ENCODE peak calls at places on chromosome 14, in eight cellular contexts. B, S, L, O, J, H, C and U are unnamed samples.

GRCh38 chr14:53233399-53233798 is 80.3 kb upstream of the DDHD1 start:
- DNase-seq in B (no peak), S (no peak), L (no peak), O (no peak), J (no peak), H (no peak), C (no peak), U (no peak)

GRCh38 chr14:53663709-53664108 is 292.9 kb downstream of the BMP4 start:
- DNase-seq in B (no peak), S (no peak), L (peak; percentile 43), O (no peak), J (peak; percentile 9), H (no peak), C (no peak), U (no peak)

GRCh38 chr14:77181603-77182437 is at the start of gene TMEM63C:
- DNase-seq in B (no peak), S (no peak), L (no peak), O (no peak), J (no peak), H (no peak), C (peak; percentile 16), U (no peak)

GRCh38 chr14:66284346-66284745 is 201.8 kb upstream of the CCDC196 start:
- DNase-seq in B (no peak), S (no peak), L (no peak), O (no peak), J (peak; percentile 19), H (no peak), C (no peak), U (no peak)

GRCh38 chr14:65263161-65263788 is 149.3 kb upstream of the FUT8 start:
- DNase-seq in B (no peak), S (no peak), L (no peak), O (no peak), J (peak; percentile 83), H (no peak), C (no peak), U (no peak)

GRCh38 chr14:43359317-43359716 is 1147.8 kb downstream of the FSCB start:
- DNase-seq in B (no peak), S (no peak), L (no peak), O (no peak), J (no peak), H (no peak), C (no peak), U (no peak)

GRCh38 chr14:74299061-74299545 is 3.6 kb downstream of the ABCD4 start:
- DNase-seq in B (no peak), S (no peak), L (peak; percentile 24), O (no peak), J (peak; percentile 58), H (no peak), C (no peak), U (peak; percentile 18)

GRCh38 chr14:74127634-74128033 is 42.9 kb downstream of the LIN52 start:
- DNase-seq in B (no peak), S (no peak), L (no peak), O (no peak), J (no peak), H (no peak), C (no peak), U (no peak)

GRCh38 chr14:54728700-54729527 is 162.0 kb downstream of the SAMD4A start:
- DNase-seq in B (no peak), S (no peak), L (peak; percentile 71), O (no peak), J (peak; percentile 47), H (no peak), C (no peak), U (no peak)

GRCh38 chr14:54725998-54726397 is 159.1 kb downstream of the SAMD4A start:
- DNase-seq in B (no peak), S (no peak), L (no peak), O (no peak), J (no peak), H (no peak), C (no peak), U (no peak)

GRCh38 chr14:54735424-54735823 is 167.2 kb downstream of the GCH1 start:
- DNase-seq in B (no peak), S (no peak), L (no peak), O (no peak), J (no peak), H (no peak), C (no peak), U (no peak)

GRCh38 chr14:54727929-54728328 is 161.0 kb downstream of the SAMD4A start:
- DNase-seq in B (no peak), S (no peak), L (peak; percentile 84), O (no peak), J (peak; percentile 61), H (no peak), C (no peak), U (no peak)

GRCh38 chr14:54730156-54730961 is 163.4 kb downstream of the SAMD4A start:
- DNase-seq in B (no peak), S (no peak), L (peak; percentile 96), O (peak; percentile 91), J (peak; percentile 98), H (no peak), C (peak; percentile 79), U (peak; percentile 31)
- H3K4me3 ChIP-seq in B (no peak overlapping the region), S (no peak overlapping the region), L (peak overlapping the region; percentile 58), O (peak overlapping the region; percentile 14), J (peak overlapping the region; percentile 44), H (peak overlapping the region; percentile 15), C (peak overlapping the region; percentile 11), U (no peak overlapping the region)

GRCh38 chr14:34711808-34712712 is 2.3 kb downstream of the CFL2 start:
- DNase-seq in B (no peak), S (no peak), L (no peak), O (no peak), J (no peak), H (no peak), C (no peak), U (no peak)
- H3K4me3 ChIP-seq in B (peak overlapping the region; percentile 85), S (no peak overlapping the region), L (peak overlapping the region; percentile 86), O (no peak overlapping the region), J (no peak overlapping the region), H (no peak overlapping the region), C (peak overlapping the region; percentile 20), U (no peak overlapping the region)

DNA sequence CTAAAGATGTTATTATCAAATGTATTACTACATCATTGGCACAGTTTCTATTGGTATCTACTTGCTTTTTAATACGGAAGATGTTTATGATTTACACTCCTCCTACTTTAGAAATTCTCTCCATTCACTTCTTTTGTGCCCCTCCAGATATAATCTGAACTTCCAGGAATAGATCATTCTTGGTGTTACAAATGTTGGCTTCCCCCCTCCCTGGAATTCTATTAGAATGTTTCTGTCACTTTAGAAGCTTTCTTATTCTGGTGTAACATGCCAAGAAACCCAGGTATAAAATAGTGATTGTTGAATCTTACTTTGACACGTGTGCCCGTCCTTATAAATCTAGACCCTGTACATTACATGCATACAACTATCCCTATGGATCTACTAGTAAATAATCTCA is 1.2 kb upstream of the WDR20 start:
- DNase-seq in B (no peak), S (no peak), L (no peak), O (no peak), J (no peak), H (no peak), C (no peak), U (no peak)
- H3K4me3 ChIP-seq in B (peak overlapping the region; percentile 99), S (peak overlapping the region; percentile 99), L (peak overlapping the region; percentile 99), O (no peak overlapping the region), J (peak overlapping the region; percentile 93), H (peak overlapping the region; percentile 95), C (peak overlapping the region; percentile 89), U (peak overlapping the region; percentile 95)

DNA sequence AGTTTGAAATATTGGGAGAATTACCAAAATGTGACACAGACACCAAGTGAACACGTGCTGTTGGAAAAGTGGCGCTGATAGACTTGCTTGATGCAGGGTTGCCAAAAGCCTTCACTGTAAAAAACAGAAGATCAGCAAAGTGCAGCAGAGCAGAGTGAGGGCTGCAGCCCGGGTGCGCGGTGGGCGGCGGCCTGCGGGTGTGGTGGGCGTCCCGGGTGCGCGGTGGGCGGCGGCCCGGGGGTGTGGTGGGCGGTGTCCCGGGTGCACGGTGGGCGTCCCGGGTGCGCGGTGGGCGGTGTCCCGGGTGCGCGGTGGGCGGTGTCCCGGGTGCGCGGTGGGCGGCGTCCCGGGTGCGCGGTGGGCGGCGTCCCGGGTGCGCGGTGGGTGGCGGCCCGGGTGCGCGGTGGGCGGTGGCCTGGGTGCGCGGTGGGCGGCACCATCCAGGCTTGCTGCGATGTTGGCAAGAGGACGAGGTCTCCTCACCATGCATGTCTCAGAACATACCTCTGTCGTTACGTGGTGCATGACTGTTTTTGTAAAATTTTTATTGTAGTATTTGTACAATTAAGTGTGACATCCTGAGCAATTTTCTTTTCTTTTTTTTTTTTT is 34.1 kb upstream of the TEX22 start:
- DNase-seq in B (no peak), S (no peak), L (peak; percentile 35), O (peak; percentile 44), J (peak; percentile 73), H (peak; percentile 15), C (no peak), U (no peak)
- H3K4me3 ChIP-seq in B (no peak overlapping the region), S (no peak overlapping the region), L (peak overlapping the region; percentile 32), O (peak overlapping the region; percentile 31), J (no peak overlapping the region), H (peak overlapping the region; percentile 38), C (no peak overlapping the region), U (peak overlapping the region; percentile 3)

GRCh38 chr14:24311837-24312615 is 724 bp downstream of the LTB4R start:
- DNase-seq in B (no peak), S (no peak), L (no peak), O (no peak), J (peak; percentile 36), H (no peak), C (no peak), U (no peak)

GRCh38 chr14:24313912-24314311 is 2.6 kb downstream of the LTB4R start:
- DNase-seq in B (no peak), S (no peak), L (no peak), O (no peak), J (no peak), H (no peak), C (no peak), U (no peak)

GRCh38 chr14:24310666-24311604 is at the start of gene LTB4R:
- DNase-seq in B (no peak), S (no peak), L (peak; percentile 58), O (no peak), J (peak; percentile 69), H (no peak), C (peak; percentile 26), U (peak; percentile 42)

GRCh38 chr14:24314377-24315193 is 3.3 kb downstream of the LTB4R start:
- DNase-seq in B (no peak), S (no peak), L (no peak), O (no peak), J (no peak), H (no peak), C (no peak), U (no peak)

DNA sequence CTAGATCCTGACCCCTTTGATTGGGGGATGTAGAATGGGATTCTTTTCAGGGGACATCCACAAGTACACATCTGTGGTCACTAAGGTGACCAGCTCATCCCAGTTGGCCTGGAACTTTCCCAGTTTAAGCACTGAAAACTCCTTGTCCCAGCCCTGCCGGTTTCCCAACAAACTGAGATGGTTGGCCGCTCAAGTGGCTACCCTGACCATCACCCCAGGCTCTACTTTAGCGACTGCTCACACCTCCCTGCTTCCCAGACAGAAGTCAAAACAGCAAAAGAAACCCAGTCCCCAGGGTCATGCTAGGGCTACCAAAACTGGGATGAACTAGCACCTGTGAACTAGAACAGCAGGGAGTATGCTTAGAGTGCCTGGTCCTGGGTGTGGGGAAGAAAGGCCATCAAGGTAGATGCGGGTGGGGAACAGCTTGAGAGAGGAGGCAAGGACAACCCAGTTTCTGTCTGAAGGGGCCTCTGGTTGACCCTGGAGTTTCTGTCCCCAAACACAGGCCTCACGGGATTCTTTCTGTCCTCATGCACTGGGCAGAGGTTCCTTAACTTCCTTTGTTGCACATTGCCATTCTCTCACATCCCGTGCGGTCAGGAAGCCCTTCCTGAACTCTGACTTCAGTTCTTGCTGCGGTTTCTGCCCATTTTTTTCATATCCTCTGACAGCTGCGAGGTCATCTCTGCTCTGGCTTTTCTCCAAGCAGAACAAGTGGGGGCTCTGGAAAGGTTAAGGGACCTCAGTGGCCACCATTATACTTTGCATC is 1.6 kb downstream of the LTB4R start:
- DNase-seq in B (no peak), S (no peak), L (peak; percentile 32), O (no peak), J (no peak), H (no peak), C (peak; percentile 25), U (no peak)
- H3K4me3 ChIP-seq in B (no peak overlapping the region), S (no peak overlapping the region), L (no peak overlapping the region), O (no peak overlapping the region), J (no peak overlapping the region), H (no peak overlapping the region), C (no peak overlapping the region), U (no peak overlapping the region)